ENCODE peak calls at places on chromosomes 16 and 17, in five cellular contexts. S is HS-5, U is psoas muscle, M is T-helper 1 cell, R is T-helper 9 cell. G is an unnamed sample.

GRCh38 chr17:82244413-82245140 is 15.7 kb downstream of the SLC16A3 start:
- DNase-seq in U (peak), R (no peak), S (no peak), M (no peak), G (no peak)

GRCh38 chr16:81889896-81890634 is 111.0 kb downstream of the PLCG2 start:
- DNase-seq in U (no peak), R (peak), M (peak), S (no peak), G (no peak)

GRCh38 chr17:83100853-83101391 is 21.5 kb downstream of the METRNL start:
- DNase-seq in R (no peak), M (no peak), U (no peak), S (no peak), G (no peak)

GRCh38 chr17:51425793-51426192 is 165.4 kb downstream of the UTP18 start:
- DNase-seq in U (no peak), M (no peak), S (no peak), R (no peak), G (peak)

GRCh38 chr17:74354123-74354522 is 7.5 kb downstream of the BTBD17 start:
- DNase-seq in M (peak), R (peak), S (no peak), U (peak), G (no peak)

GRCh38 chr16:4135537-4135936 is 19.3 kb upstream of the ADCY9 start:
- DNase-seq in U (no peak), S (no peak), R (no peak), M (no peak), G (no peak)

GRCh38 chr17:77666881-77667395 is 291.6 kb upstream of the TNRC6C start:
- DNase-seq in R (peak), S (no peak), U (no peak), M (peak), G (no peak)

GRCh38 chr16:23079683-23080221 is 69.5 kb downstream of the USP31 start:
- DNase-seq in U (no peak), S (no peak), R (no peak), M (no peak), G (no peak)

GRCh38 chr17:9780552-9780951 is 10.8 kb downstream of the DHRS7C start:
- DNase-seq in U (no peak), R (no peak), S (no peak), M (no peak), G (no peak)

GRCh38 chr17:64020068-64020766 is at the start of gene ICAM2:
- DNase-seq in U (peak), M (peak), R (peak), S (no peak), G (no peak)